ENCODE peak calls at places on chromosomes 13 and 19, in ten cellular contexts. N, F, G, O, B, D, Y, Q, S and J are unnamed samples.

GRCh38 chr13:73278186-73278585 is 219.4 kb downstream of the KLF5 start:
- DNase-seq in N (no peak), F (no peak), G (no peak), O (no peak), B (no peak), D (no peak), Y (no peak), Q (no peak), S (no peak), J (no peak)

GRCh38 chr13:30192320-30193093 is 114.8 kb downstream of the KATNAL1 start:
- DNase-seq in N (no peak), F (no peak), G (no peak), O (no peak), B (no peak), D (no peak), Y (no peak), Q (no peak), S (no peak), J (no peak)

GRCh38 chr13:98541701-98542203 is 35.2 kb downstream of the STK24 start:
- DNase-seq in N (no peak), F (no peak), G (no peak), O (no peak), B (no peak), D (no peak), Y (no peak), Q (no peak), S (no peak), J (no peak)

GRCh38 chr19:3357362-3357730 is 9.0 kb upstream of the NFIC start:
- DNase-seq in N (no peak), F (no peak), G (no peak), O (no peak), B (no peak), D (no peak), Y (no peak), Q (no peak), S (no peak), J (no peak)

GRCh38 chr13:73767747-73768315 is 366.4 kb downstream of the KLF12 start:
- DNase-seq in N (no peak), F (peak; percentile 24), G (no peak), O (no peak), B (peak; percentile 35), D (no peak), Y (peak; percentile 74), Q (no peak), S (no peak), J (no peak)

GRCh38 chr19:48378194-48378570 is 13.2 kb downstream of the KDELR1 start:
- DNase-seq in N (no peak), F (no peak), G (no peak), O (no peak), B (no peak), D (no peak), Y (no peak), Q (no peak), S (no peak), J (no peak)

GRCh38 chr13:50038266-50038665 is 23.0 kb downstream of the KCNRG start:
- DNase-seq in N (no peak), F (no peak), G (no peak), O (no peak), B (no peak), D (no peak), Y (no peak), Q (no peak), S (no peak), J (no peak)

GRCh38 chr19:11421607-11422098 is 2.5 kb upstream of the RGL3 start:
- DNase-seq in N (peak; percentile 74), F (peak; percentile 15), G (no peak), O (no peak), B (no peak), D (no peak), Y (peak; percentile 98), Q (no peak), S (peak; percentile 65), J (no peak)

GRCh38 chr19:18002347-18002850 is 5.6 kb upstream of the ARRDC2 start:
- DNase-seq in N (no peak), F (no peak), G (no peak), O (no peak), B (no peak), D (no peak), Y (no peak), Q (no peak), S (no peak), J (no peak)

GRCh38 chr19:2888739-2889224 is 11.9 kb upstream of the ZNF57 start:
- DNase-seq in N (no peak), F (peak; percentile 33), G (no peak), O (no peak), B (peak; percentile 24), D (no peak), Y (no peak), Q (no peak), S (no peak), J (no peak)

GRCh38 chr19:18282021-18282787 is 782 bp upstream of the JUND start:
- DNase-seq in N (no peak), F (no peak), G (peak; percentile 77), O (no peak), B (no peak), D (no peak), Y (no peak), Q (peak; percentile 69), S (no peak), J (peak; percentile 77)

GRCh38 chr19:15936173-15936572 is 1.8 kb upstream of the CYP4F11 start:
- DNase-seq in N (no peak), F (no peak), G (no peak), O (no peak), B (no peak), D (no peak), Y (no peak), Q (no peak), S (no peak), J (no peak)

GRCh38 chr19:42352216-42352892 is 26.9 kb downstream of the MEGF8 start:
- DNase-seq in N (peak; percentile 60), F (peak; percentile 22), G (no peak), O (peak; percentile 34), B (peak; percentile 92), D (peak; percentile 15), Y (no peak), Q (no peak), S (peak; percentile 57), J (no peak)

GRCh38 chr19:4695224-4695731 is 25.1 kb upstream of the MYDGF start:
- DNase-seq in N (no peak), F (no peak), G (no peak), O (no peak), B (no peak), D (no peak), Y (no peak), Q (no peak), S (no peak), J (no peak)

GRCh38 chr19:35249848-35250711 is 1.3 kb downstream of the LSR start:
- DNase-seq in N (no peak), F (peak; percentile 4), G (no peak), O (no peak), B (no peak), D (no peak), Y (peak; percentile 38), Q (no peak), S (no peak), J (no peak)

GRCh38 chr19:40423227-40423566 is 2.6 kb downstream of the SERTAD1 start:
- DNase-seq in N (no peak), F (no peak), G (no peak), O (no peak), B (no peak), D (no peak), Y (peak; percentile 53), Q (no peak), S (no peak), J (no peak)

GRCh38 chr19:46748325-46749109 is 2.3 kb upstream of the STRN4 start:
- DNase-seq in N (peak; percentile 78), F (peak; percentile 83), G (no peak), O (peak; percentile 55), B (no peak), D (peak; percentile 79), Y (peak; percentile 93), Q (no peak), S (no peak), J (peak; percentile 28)

GRCh38 chr13:98975822-98976261 is 2.0 kb downstream of the DOCK9 start:
- DNase-seq in N (no peak), F (no peak), G (no peak), O (no peak), B (no peak), D (peak; percentile 43), Y (peak; percentile 85), Q (no peak), S (no peak), J (no peak)

GRCh38 chr19:7534531-7534980 is 961 bp upstream of the PNPLA6 start:
- DNase-seq in N (peak; percentile 82), F (peak; percentile 25), G (peak; percentile 70), O (peak; percentile 78), B (peak; percentile 87), D (peak; percentile 76), Y (peak; percentile 88), Q (peak; percentile 57), S (peak; percentile 78), J (peak; percentile 84)

GRCh38 chr19:4388171-4389063 is 11.9 kb downstream of the SH3GL1 start:
- DNase-seq in N (no peak), F (no peak), G (no peak), O (no peak), B (no peak), D (no peak), Y (no peak), Q (no peak), S (peak; percentile 76), J (no peak)

GRCh38 chr13:51781246-51782022 is 22.5 kb downstream of the DHRS12 start:
- DNase-seq in N (no peak), F (peak; percentile 29), G (no peak), O (no peak), B (no peak), D (peak; percentile 36), Y (peak; percentile 79), Q (no peak), S (no peak), J (no peak)

GRCh38 chr13:41971848-41972247 is 10.9 kb upstream of the VWA8 start:
- DNase-seq in N (no peak), F (no peak), G (no peak), O (no peak), B (no peak), D (no peak), Y (no peak), Q (no peak), S (no peak), J (no peak)

GRCh38 chr13:48319458-48320395 is 16.2 kb downstream of the RB1 start:
- DNase-seq in N (no peak), F (no peak), G (no peak), O (no peak), B (no peak), D (no peak), Y (no peak), Q (no peak), S (no peak), J (no peak)

GRCh38 chr19:17719730-17720486 is 628 bp downstream of the MAP1S start:
- DNase-seq in N (peak; percentile 58), F (peak; percentile 42), G (no peak), O (no peak), B (peak; percentile 32), D (no peak), Y (peak; percentile 63), Q (no peak), S (no peak), J (no peak)

GRCh38 chr13:110636701-110637201 is 21.4 kb downstream of the NAXD start:
- DNase-seq in N (peak; percentile 34), F (no peak), G (no peak), O (no peak), B (no peak), D (no peak), Y (peak; percentile 45), Q (no peak), S (no peak), J (no peak)

GRCh38 chr13:33865945-33866344 is 48.0 kb downstream of the RFC3 start:
- DNase-seq in N (no peak), F (no peak), G (no peak), O (no peak), B (no peak), D (no peak), Y (no peak), Q (no peak), S (no peak), J (no peak)

GRCh38 chr19:47619763-47620162 is 10.8 kb downstream of the BICRA start:
- DNase-seq in N (no peak), F (no peak), G (no peak), O (peak; percentile 56), B (no peak), D (no peak), Y (peak; percentile 91), Q (no peak), S (no peak), J (no peak)

GRCh38 chr13:26943748-26944147 is 183.2 kb upstream of the GPR12 start:
- DNase-seq in N (no peak), F (no peak), G (no peak), O (no peak), B (no peak), D (no peak), Y (no peak), Q (no peak), S (no peak), J (no peak)